ENCODE peak calls at places on chromosome 7, in six cellular contexts. M is colonic mucosa, O is thoracic aorta, F is A549, X is GM10248, Q is type B pancreatic cell. C is an unnamed sample.

GRCh38 chr7:155280446-155281410 is 16.9 kb upstream of the INSIG1 start:
- DNase-seq in O (no peak), F (no peak), Q (no peak), M (no peak), X (no peak), C (no peak)

GRCh38 chr7:44898059-44898458 is 12.7 kb upstream of the PURB start:
- DNase-seq in X (no peak), F (no peak), Q (peak; percentile 16), M (no peak), O (no peak), C (no peak)

GRCh38 chr7:137820677-137821420 is 25.9 kb downstream of the DGKI start:
- DNase-seq in Q (no peak), O (peak; percentile 13), F (no peak), M (peak; percentile 20), X (peak; percentile 44), C (peak; percentile 31)

GRCh38 chr7:92723205-92723604 is 113.2 kb downstream of the CDK6 start:
- DNase-seq in X (no peak), F (no peak), Q (no peak), O (no peak), M (no peak), C (no peak)

GRCh38 chr7:128164061-128164954 is 76.8 kb upstream of the LEP start:
- DNase-seq in O (no peak), Q (no peak), F (peak; percentile 52), M (no peak), X (no peak), C (no peak)

GRCh38 chr7:139523199-139523941 is at the start of gene CLEC2L:
- DNase-seq in O (no peak), Q (no peak), X (no peak), M (no peak), F (no peak), C (no peak)

GRCh38 chr7:93194368-93194767 is 31.9 kb downstream of the HEPACAM2 start:
- DNase-seq in M (no peak), X (no peak), O (no peak), F (no peak), Q (no peak), C (no peak)

GRCh38 chr7:47343056-47343455 is 238.9 kb downstream of the TNS3 start:
- DNase-seq in Q (no peak), X (no peak), M (no peak), F (no peak), O (no peak), C (no peak)

GRCh38 chr7:38410056-38410455 is 136.6 kb upstream of the TARP start:
- DNase-seq in X (no peak), F (no peak), Q (no peak), O (no peak), M (no peak), C (no peak)

GRCh38 chr7:92135490-92135889 is 1.2 kb upstream of the CYP51A1 start:
- DNase-seq in Q (no peak), F (no peak), O (no peak), X (no peak), M (no peak), C (no peak)

GRCh38 chr7:73882060-73882428 is 21.1 kb downstream of the TMEM270 start:
- DNase-seq in O (no peak), X (no peak), Q (no peak), M (no peak), F (no peak), C (no peak)

GRCh38 chr7:73890541-73891147 is 29.7 kb downstream of the TMEM270 start:
- DNase-seq in X (no peak), O (no peak), M (no peak), Q (no peak), F (no peak), C (peak; percentile 63)

GRCh38 chr7:73885433-73885974 is 24.5 kb downstream of the TMEM270 start:
- DNase-seq in M (no peak), X (no peak), Q (no peak), F (no peak), O (no peak), C (no peak)

GRCh38 chr7:73887762-73888161 is 26.8 kb downstream of the TMEM270 start:
- DNase-seq in Q (no peak), X (no peak), O (no peak), M (no peak), F (no peak), C (no peak)

GRCh38 chr7:73885975-73886798 is 25.2 kb downstream of the TMEM270 start:
- DNase-seq in X (no peak), O (no peak), Q (no peak), F (no peak), M (no peak), C (no peak)
- TF ChIP-seq CTCF in X (no peak), O (no peak), Q (no peak), F (no peak), M (no peak), C (no peak)

GRCh38 chr7:3370068-3370704 is 69.1 kb downstream of the SDK1 start:
- DNase-seq in M (no peak), O (no peak), X (no peak), F (no peak), Q (no peak), C (no peak)
- TF ChIP-seq CTCF in M (no peak), O (no peak), X (no peak), F (no peak), Q (peak; percentile 55), C (no peak)

GRCh38 chr7:158648787-158649186 is 55.8 kb downstream of the NCAPG2 start:
- DNase-seq in X (no peak), F (no peak), O (no peak), M (no peak), Q (no peak), C (no peak)

GRCh38 chr7:158646766-158647474 is 57.7 kb downstream of the NCAPG2 start:
- DNase-seq in F (peak; percentile 35), O (no peak), X (no peak), M (no peak), Q (no peak), C (no peak)

GRCh38 chr7:158648168-158648567 is 56.4 kb downstream of the NCAPG2 start:
- DNase-seq in F (no peak), M (no peak), O (no peak), X (no peak), Q (no peak), C (no peak)

GRCh38 chr7:158645842-158646241 is 58.2 kb upstream of the PTPRN2 start:
- DNase-seq in X (no peak), O (no peak), M (no peak), Q (no peak), F (no peak), C (no peak)

GRCh38 chr7:158647475-158647792 is 57.2 kb downstream of the NCAPG2 start:
- DNase-seq in F (no peak), M (no peak), X (no peak), Q (no peak), O (no peak), C (no peak)
- TF ChIP-seq CTCF in F (no peak), M (peak; percentile 6), X (no peak), Q (peak; percentile 3), O (no peak), C (no peak)

GRCh38 chr7:78396190-78396589 is 597.6 kb downstream of the PHTF2 start:
- DNase-seq in M (no peak), F (no peak), Q (no peak), X (no peak), O (no peak), C (no peak)
- TF ChIP-seq CTCF in M (no peak), F (no peak), Q (no peak), X (no peak), O (no peak), C (no peak)

DNA sequence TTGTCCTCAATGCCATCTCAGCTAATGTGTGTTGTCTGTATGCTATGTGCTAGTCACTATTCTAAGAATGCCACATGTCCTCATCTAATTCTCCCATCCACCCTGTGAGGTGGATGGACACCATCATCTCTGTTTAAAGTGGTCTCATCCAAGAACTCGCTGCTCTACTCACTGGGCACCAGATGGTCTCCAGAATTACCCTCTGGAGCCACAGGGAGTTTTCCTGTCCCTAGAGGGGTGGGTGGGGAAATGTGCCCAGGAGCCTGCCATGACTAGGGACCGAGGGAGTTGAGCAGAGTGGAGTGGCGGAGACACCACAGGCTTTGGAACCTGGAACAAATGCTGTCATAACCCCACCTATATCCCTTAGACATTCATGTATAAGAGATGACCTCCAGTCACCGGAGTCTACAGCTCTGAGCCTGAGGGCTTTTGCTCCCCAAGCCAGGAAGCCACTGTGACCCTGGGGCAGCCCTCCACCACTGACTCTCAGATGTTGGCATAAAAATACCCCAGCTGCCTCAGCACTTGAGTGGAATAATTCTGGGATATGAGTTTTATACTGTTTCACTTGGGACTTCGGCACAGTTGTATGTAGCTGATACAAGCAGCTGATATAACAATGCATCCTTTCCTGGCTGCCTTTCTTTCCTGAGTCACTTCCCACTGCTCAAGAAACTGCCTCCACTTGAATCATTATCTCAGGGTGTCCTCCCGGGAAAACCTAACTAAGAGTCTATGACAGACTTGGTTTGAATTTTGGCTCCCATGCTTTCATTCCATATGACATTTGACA is 61.5 kb upstream of the RAPGEF5 start:
- DNase-seq in F (no peak), M (no peak), O (no peak), Q (no peak), X (no peak), C (no peak)
- TF ChIP-seq CTCF in F (no peak), M (no peak), O (no peak), Q (no peak), X (no peak), C (no peak)

DNA sequence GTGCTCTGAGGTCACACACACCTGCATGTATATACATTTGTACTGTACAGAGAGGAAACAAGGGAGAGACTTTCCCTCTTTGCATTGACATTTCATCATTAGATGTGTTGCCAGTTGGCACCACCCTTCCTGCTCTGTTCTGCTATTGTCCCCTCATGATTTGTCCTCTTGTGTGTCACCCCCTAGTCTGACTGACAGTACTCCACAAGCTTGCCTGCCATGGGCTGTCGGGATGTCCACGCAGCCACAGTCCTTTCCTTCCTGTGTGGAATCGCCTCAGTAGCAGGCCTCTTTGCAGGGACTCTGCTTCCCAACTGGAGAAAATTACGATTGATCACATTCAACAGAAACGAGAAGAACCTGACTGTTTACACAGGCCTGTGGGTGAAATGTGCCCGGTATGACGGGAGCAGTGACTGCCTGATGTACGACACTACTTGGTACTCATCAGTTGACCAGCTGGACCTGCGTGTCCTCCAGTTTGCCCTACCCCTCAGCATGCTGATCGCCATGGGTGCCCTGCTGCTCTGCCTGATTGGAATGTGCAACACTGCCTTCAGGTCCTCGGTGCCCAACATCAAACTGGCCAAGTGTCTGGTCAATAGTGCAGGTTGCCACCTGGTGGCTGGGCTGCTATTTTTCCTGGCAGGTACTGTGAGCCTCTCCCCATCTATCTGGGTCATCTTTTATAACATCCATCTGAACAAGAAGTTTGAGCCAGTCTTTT is 9.4 kb downstream of the CLDN12 start:
- DNase-seq in M (peak; percentile 67), O (no peak), X (no peak), Q (no peak), F (peak; percentile 50), C (no peak)
- TF ChIP-seq CTCF in M (peak; percentile 41), O (no peak), X (peak; percentile 31), Q (peak; percentile 32), F (peak; percentile 43), C (no peak)

GRCh38 chr7:49787980-49788379 is 14.5 kb downstream of the VWC2 start:
- DNase-seq in O (no peak), M (no peak), Q (no peak), F (no peak), X (no peak), C (no peak)

GRCh38 chr7:49789736-49790135 is 16.3 kb downstream of the VWC2 start:
- DNase-seq in F (no peak), O (no peak), Q (no peak), X (no peak), M (no peak), C (no peak)

GRCh38 chr7:49790209-49790608 is 16.8 kb downstream of the VWC2 start:
- DNase-seq in O (no peak), X (no peak), F (no peak), M (no peak), Q (no peak), C (no peak)

GRCh38 chr7:49788455-49789059 is 15.1 kb downstream of the VWC2 start:
- DNase-seq in O (no peak), Q (no peak), M (no peak), F (no peak), X (no peak), C (no peak)

GRCh38 chr7:49791089-49791741 is 17.8 kb downstream of the VWC2 start:
- DNase-seq in Q (no peak), M (peak; percentile 34), F (peak; percentile 31), X (peak; percentile 55), O (no peak), C (no peak)
- TF ChIP-seq CTCF in Q (peak; percentile 75), M (peak; percentile 50), F (peak; percentile 21), X (peak; percentile 65), O (peak; percentile 21), C (no peak)